ENCODE peak calls at places on chromosomes 4 and X, in five cellular contexts. One of them, this sample, is unnamed.

GRCh38 chrX:154542723-154543424 is 3.8 kb downstream of the G6PD start:
- DNase-seq in IMR-90: no peak
- DNase-seq in mesenchymal stem cell: no peak
- DNase-seq in H9: no peak
- DNase-seq in H1: no peak
- DNase-seq in this sample: no peak

GRCh38 chr4:166527500-166527899 is 654.5 kb downstream of the TLL1 start:
- DNase-seq in IMR-90: no peak
- DNase-seq in mesenchymal stem cell: no peak
- DNase-seq in H9: peak; percentile 35
- DNase-seq in H1: no peak
- DNase-seq in this sample: no peak

GRCh38 chrX:12949927-12950656 is 24.8 kb upstream of the TMSB4X start:
- DNase-seq in IMR-90: peak; percentile 92
- DNase-seq in mesenchymal stem cell: peak; percentile 94
- DNase-seq in H9: no peak
- DNase-seq in H1: no peak
- DNase-seq in this sample: no peak

GRCh38 chr4:146247356-146247755 is 33.0 kb downstream of the REELD1 start:
- DNase-seq in IMR-90: no peak
- DNase-seq in mesenchymal stem cell: no peak
- DNase-seq in H9: no peak
- DNase-seq in H1: no peak
- DNase-seq in this sample: no peak

GRCh38 chr4:85498068-85498733 is 23.3 kb downstream of the ARHGAP24 start:
- DNase-seq in IMR-90: peak; percentile 28
- DNase-seq in mesenchymal stem cell: peak; percentile 84
- DNase-seq in H9: no peak
- DNase-seq in H1: no peak
- DNase-seq in this sample: no peak

GRCh38 chr4:38080061-38080531 is 119.9 kb downstream of the PTTG2 start:
- DNase-seq in IMR-90: no peak
- DNase-seq in mesenchymal stem cell: no peak
- DNase-seq in H9: no peak
- DNase-seq in H1: no peak
- DNase-seq in this sample: no peak

GRCh38 chrX:70453024-70453618 is 8.5 kb downstream of the DLG3 start:
- DNase-seq in IMR-90: no peak
- DNase-seq in mesenchymal stem cell: no peak
- DNase-seq in H9: no peak
- DNase-seq in H1: no peak
- DNase-seq in this sample: no peak

GRCh38 chrX:41238543-41238942 is 95.4 kb upstream of the DDX3X start:
- DNase-seq in IMR-90: peak; percentile 76
- DNase-seq in mesenchymal stem cell: peak; percentile 77
- DNase-seq in H9: no peak
- DNase-seq in H1: no peak
- DNase-seq in this sample: no peak

GRCh38 chr4:153468587-153468986 is 2.4 kb downstream of the TMEM131L start:
- DNase-seq in IMR-90: no peak
- DNase-seq in mesenchymal stem cell: no peak
- DNase-seq in H9: no peak
- DNase-seq in H1: no peak
- DNase-seq in this sample: no peak

GRCh38 chr4:80539190-80539589 is 203.7 kb downstream of the CFAP299 start:
- DNase-seq in IMR-90: no peak
- DNase-seq in mesenchymal stem cell: no peak
- DNase-seq in H9: peak; percentile 28
- DNase-seq in H1: no peak
- DNase-seq in this sample: no peak

GRCh38 chr4:7295201-7295916 is 103.0 kb downstream of the SORCS2 start:
- DNase-seq in IMR-90: no peak
- DNase-seq in mesenchymal stem cell: no peak
- DNase-seq in H9: no peak
- DNase-seq in H1: no peak
- DNase-seq in this sample: no peak

GRCh38 chr4:22695917-22696316 is 3.2 kb downstream of the GBA3 start:
- DNase-seq in IMR-90: no peak
- DNase-seq in mesenchymal stem cell: no peak
- DNase-seq in H9: no peak
- DNase-seq in H1: no peak
- DNase-seq in this sample: no peak

GRCh38 chr4:577499-578450 is 1.7 kb upstream of the TMEM271 start:
- DNase-seq in IMR-90: no peak
- DNase-seq in mesenchymal stem cell: peak; percentile 41
- DNase-seq in H9: peak; percentile 75
- DNase-seq in H1: peak; percentile 70
- DNase-seq in this sample: peak; percentile 37

GRCh38 chrX:34778961-34779360 is 121.9 kb upstream of the TMEM47 start:
- DNase-seq in IMR-90: peak; percentile 86
- DNase-seq in mesenchymal stem cell: peak; percentile 74
- DNase-seq in H9: no peak
- DNase-seq in H1: no peak
- DNase-seq in this sample: no peak

GRCh38 chrX:148755111-148755510 is 254.7 kb downstream of the AFF2 start:
- DNase-seq in IMR-90: no peak
- DNase-seq in mesenchymal stem cell: no peak
- DNase-seq in H9: no peak
- DNase-seq in H1: no peak
- DNase-seq in this sample: no peak

GRCh38 chr4:3291411-3291968 is 1.3 kb upstream of the RGS12 start:
- DNase-seq in IMR-90: no peak
- DNase-seq in mesenchymal stem cell: no peak
- DNase-seq in H9: peak; percentile 60
- DNase-seq in H1: peak; percentile 65
- DNase-seq in this sample: no peak

GRCh38 chr4:2251073-2251794 is 9.3 kb upstream of the HAUS3 start:
- DNase-seq in IMR-90: no peak
- DNase-seq in mesenchymal stem cell: no peak
- DNase-seq in H9: no peak
- DNase-seq in H1: no peak
- DNase-seq in this sample: no peak

GRCh38 chr4:17094811-17095210 is 196.4 kb upstream of the LDB2 start:
- DNase-seq in IMR-90: peak; percentile 26
- DNase-seq in mesenchymal stem cell: no peak
- DNase-seq in H9: no peak
- DNase-seq in H1: no peak
- DNase-seq in this sample: no peak

GRCh38 chr4:39495446-39496208 is 31.6 kb downstream of the UGDH start:
- DNase-seq in IMR-90: peak; percentile 10
- DNase-seq in mesenchymal stem cell: no peak
- DNase-seq in H9: no peak
- DNase-seq in H1: peak; percentile 16
- DNase-seq in this sample: no peak

DNA sequence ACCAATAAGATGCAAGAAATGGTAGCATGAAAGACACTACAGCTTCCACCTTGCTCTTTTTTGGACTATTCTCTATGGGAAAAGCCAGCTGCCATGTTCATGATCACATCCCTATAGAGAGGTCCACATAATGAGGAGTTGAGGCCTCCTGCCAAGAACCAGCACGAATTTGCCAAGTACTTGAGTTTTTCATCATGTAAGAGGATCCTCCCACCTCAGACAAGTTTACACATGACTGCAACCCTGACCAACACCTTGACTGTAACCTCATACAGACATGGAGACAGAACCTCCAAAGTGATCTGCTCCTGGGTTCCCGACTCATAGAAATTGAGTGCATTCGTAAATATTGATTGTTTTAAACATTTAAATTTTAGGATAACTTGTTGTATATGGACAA is 135.2 kb upstream of the TSPAN5 start:
- DNase-seq in IMR-90: no peak
- DNase-seq in mesenchymal stem cell: no peak
- DNase-seq in H9: no peak
- DNase-seq in H1: no peak
- DNase-seq in this sample: no peak
- H2BK15ac ChIP-seq in IMR-90: no peak overlapping the region
- H2BK15ac ChIP-seq in mesenchymal stem cell: no peak overlapping the region
- H2BK15ac ChIP-seq in H9: no peak overlapping the region
- H2BK15ac ChIP-seq in H1: no peak overlapping the region
- H2BK15ac ChIP-seq in this sample: no peak overlapping the region

GRCh38 chrX:120562569-120562926 is 1.8 kb upstream of the CUL4B start:
- DNase-seq in IMR-90: no peak
- DNase-seq in mesenchymal stem cell: no peak
- DNase-seq in H9: no peak
- DNase-seq in H1: no peak
- DNase-seq in this sample: no peak

GRCh38 chrX:120560842-120561633 is at the start of gene CUL4B:
- DNase-seq in IMR-90: peak; percentile 94
- DNase-seq in mesenchymal stem cell: peak; percentile 97
- DNase-seq in H9: peak; percentile 92
- DNase-seq in H1: peak; percentile 78
- DNase-seq in this sample: peak; percentile 89

GRCh38 chrX:120559799-120560198 is 963 bp downstream of the CUL4B start:
- DNase-seq in IMR-90: no peak
- DNase-seq in mesenchymal stem cell: no peak
- DNase-seq in H9: no peak
- DNase-seq in H1: no peak
- DNase-seq in this sample: no peak

GRCh38 chrX:120561634-120562568 is 1.1 kb upstream of the CUL4B start:
- DNase-seq in IMR-90: no peak
- DNase-seq in mesenchymal stem cell: no peak
- DNase-seq in H9: no peak
- DNase-seq in H1: no peak
- DNase-seq in this sample: no peak

DNA sequence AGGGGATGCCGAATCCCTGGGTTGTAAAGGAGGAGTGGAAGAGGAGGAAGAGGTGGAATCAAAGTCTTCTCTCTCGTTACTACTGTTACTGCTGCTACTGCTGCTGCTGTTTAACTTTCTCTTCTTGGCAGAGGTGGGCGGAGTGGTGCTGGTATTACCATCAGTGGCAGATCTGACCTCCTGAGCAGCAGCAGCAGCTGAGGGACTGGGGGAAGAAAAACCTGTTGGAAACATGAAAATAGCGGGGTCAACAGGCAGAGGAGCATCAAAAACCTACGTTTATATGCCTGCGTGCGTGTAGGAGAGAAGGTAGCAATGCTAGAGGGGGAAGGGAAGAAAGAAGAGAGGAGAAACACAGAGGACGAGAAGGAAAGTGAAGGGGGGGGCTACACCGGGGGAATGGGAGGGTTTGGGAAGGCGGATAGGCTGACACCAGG is 339 bp downstream of the CUL4B start:
- DNase-seq in IMR-90: peak; percentile 39
- DNase-seq in mesenchymal stem cell: peak; percentile 65
- DNase-seq in H9: no peak
- DNase-seq in H1: no peak
- DNase-seq in this sample: no peak
- H2AFZ ChIP-seq in IMR-90: peak overlapping the region; percentile 94
- H2AFZ ChIP-seq in mesenchymal stem cell: no peak overlapping the region
- H2AFZ ChIP-seq in H9: no peak overlapping the region
- H2AFZ ChIP-seq in H1: no peak overlapping the region
- H2AFZ ChIP-seq in this sample: peak overlapping the region; percentile 70

GRCh38 chr4:94389595-94390290 is 47.1 kb upstream of the HPGDS start:
- DNase-seq in IMR-90: no peak
- DNase-seq in mesenchymal stem cell: no peak
- DNase-seq in H9: no peak
- DNase-seq in H1: no peak
- DNase-seq in this sample: no peak
- H2BK15ac ChIP-seq in IMR-90: no peak overlapping the region
- H2BK15ac ChIP-seq in mesenchymal stem cell: no peak overlapping the region
- H2BK15ac ChIP-seq in H9: no peak overlapping the region
- H2BK15ac ChIP-seq in H1: no peak overlapping the region
- H2BK15ac ChIP-seq in this sample: no peak overlapping the region

DNA sequence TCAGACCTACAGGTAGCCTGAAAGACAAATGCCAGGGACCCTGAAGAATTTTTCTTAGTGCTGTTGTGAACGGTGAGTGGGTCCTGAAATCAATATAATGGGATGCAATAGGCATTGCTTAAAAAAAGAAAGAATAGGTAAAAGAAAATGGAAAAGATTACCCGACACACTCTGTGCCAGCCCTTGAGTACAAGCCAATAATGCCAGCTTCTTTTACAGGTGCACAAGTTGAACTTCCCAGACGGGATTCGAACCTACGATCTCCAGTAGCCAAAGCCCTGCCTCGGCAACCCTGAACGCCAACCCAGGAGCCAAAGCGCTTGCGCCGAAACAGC is 24.7 kb upstream of the GLOD5 start:
- DNase-seq in IMR-90: no peak
- DNase-seq in mesenchymal stem cell: no peak
- DNase-seq in H9: no peak
- DNase-seq in H1: no peak
- DNase-seq in this sample: no peak
- H2AFZ ChIP-seq in IMR-90: peak overlapping the region; percentile 65
- H2AFZ ChIP-seq in mesenchymal stem cell: no peak overlapping the region
- H2AFZ ChIP-seq in H9: no peak overlapping the region
- H2AFZ ChIP-seq in H1: peak overlapping the region; percentile 70
- H2AFZ ChIP-seq in this sample: peak overlapping the region; percentile 72

GRCh38 chr4:183096276-183096965 is 2.6 kb upstream of the WWC2 start:
- DNase-seq in IMR-90: no peak
- DNase-seq in mesenchymal stem cell: peak; percentile 21
- DNase-seq in H9: no peak
- DNase-seq in H1: no peak
- DNase-seq in this sample: no peak

GRCh38 chr4:183099537-183100297 is 660 bp downstream of the WWC2 start:
- DNase-seq in IMR-90: no peak
- DNase-seq in mesenchymal stem cell: peak; percentile 39
- DNase-seq in H9: peak; percentile 73
- DNase-seq in H1: peak; percentile 85
- DNase-seq in this sample: peak; percentile 46

GRCh38 chr4:183098080-183098722 is 856 bp upstream of the WWC2 start:
- DNase-seq in IMR-90: peak; percentile 50
- DNase-seq in mesenchymal stem cell: peak; percentile 72
- DNase-seq in H9: no peak
- DNase-seq in H1: no peak
- DNase-seq in this sample: peak; percentile 35

GRCh38 chr4:183098723-183099536 is at the start of gene WWC2:
- DNase-seq in IMR-90: peak; percentile 92
- DNase-seq in mesenchymal stem cell: peak; percentile 93
- DNase-seq in H9: peak; percentile 95
- DNase-seq in H1: peak; percentile 92
- DNase-seq in this sample: peak; percentile 93

DNA sequence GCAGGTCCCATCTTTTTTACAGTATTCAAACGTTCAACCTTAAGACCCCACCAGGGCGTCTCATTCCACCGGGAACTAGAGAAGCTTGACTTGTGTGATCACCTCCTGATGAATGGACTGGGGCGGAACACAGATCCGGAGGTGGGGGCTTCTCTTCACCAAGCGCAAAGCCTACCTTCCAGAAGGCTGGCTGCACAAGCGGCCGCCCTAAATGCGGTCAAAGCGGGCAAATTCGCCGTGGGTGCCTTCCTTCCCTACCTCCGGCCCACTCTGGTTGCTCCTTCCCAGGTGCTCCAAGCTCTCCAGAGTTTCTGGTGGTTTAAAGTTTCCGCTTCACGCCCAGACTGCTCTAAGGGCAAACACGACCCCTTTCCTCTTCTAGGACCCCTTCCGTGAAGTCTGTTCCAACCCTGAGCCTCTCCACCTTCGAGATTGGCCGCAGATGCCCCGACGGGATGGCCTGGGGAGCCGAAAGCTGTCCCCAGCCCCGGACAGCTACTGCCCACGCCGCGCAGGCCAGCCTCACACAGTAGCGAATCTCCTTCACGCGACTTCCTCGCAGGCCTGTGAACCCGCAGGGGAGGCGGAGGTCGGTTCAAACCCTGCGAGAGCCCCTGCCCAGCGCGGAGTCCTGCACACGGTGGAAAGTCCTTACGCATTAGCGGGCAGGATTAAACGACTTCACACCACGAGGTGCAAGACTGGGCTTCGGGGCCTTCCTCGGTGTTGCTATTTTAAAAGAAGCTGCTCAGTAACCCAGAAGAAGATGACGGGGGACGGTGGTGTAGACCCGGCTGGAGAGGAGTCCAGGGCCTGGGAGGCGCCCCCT is 1.6 kb upstream of the WWC2 start:
- DNase-seq in IMR-90: no peak
- DNase-seq in mesenchymal stem cell: peak; percentile 56
- DNase-seq in H9: peak; percentile 65
- DNase-seq in H1: peak; percentile 78
- DNase-seq in this sample: peak; percentile 32
- H2BK15ac ChIP-seq in IMR-90: peak overlapping the region; percentile 51
- H2BK15ac ChIP-seq in mesenchymal stem cell: peak overlapping the region; percentile 38
- H2BK15ac ChIP-seq in H9: no peak overlapping the region
- H2BK15ac ChIP-seq in H1: no peak overlapping the region
- H2BK15ac ChIP-seq in this sample: peak overlapping the region; percentile 22

This sample was measured in neuronal stem cell.